ENCODE peak calls at places on chromosomes 2 and 18, in six cellular contexts. Z is upper lobe of right lung, F is fibroblast of mammary gland, J is left lung, E is fibroblast of lung, B is endodermal cell. L is an unnamed sample.
A peak's percentile ranks its signal among the peaks of the same experiment; 100 is the strongest.

GRCh38 chr2:1253608-1254007 is 159.7 kb upstream of the TPO start:
- DNase-seq in E (no peak), B (no peak), J (no peak), F (no peak), Z (no peak), L (no peak)

GRCh38 chr2:170930132-170931109 is 1.4 kb downstream of the GORASP2 start:
- DNase-seq in E (peak; percentile 30), J (peak; percentile 37), B (peak; percentile 69), Z (no peak), F (peak; percentile 43), L (peak; percentile 27)

GRCh38 chr2:139296672-139297209 is 516.6 kb upstream of the NXPH2 start:
- DNase-seq in Z (no peak), B (no peak), J (no peak), E (no peak), F (no peak), L (no peak)

GRCh38 chr18:12880532-12880892 is 3.5 kb downstream of the PTPN2 start:
- DNase-seq in J (no peak), B (no peak), Z (no peak), E (no peak), F (no peak), L (no peak)

GRCh38 chr18:68176901-68177300 is 538.0 kb downstream of the TMX3 start:
- DNase-seq in J (no peak), E (no peak), F (no peak), Z (no peak), B (no peak), L (peak; percentile 28)

GRCh38 chr18:27549335-27550039 is 364.4 kb upstream of the CHST9 start:
- DNase-seq in J (no peak), E (no peak), B (no peak), F (no peak), Z (no peak), L (no peak)

GRCh38 chr18:46622999-46623398 is 34.0 kb downstream of the LOXHD1 start:
- DNase-seq in F (peak; percentile 28), B (no peak), Z (no peak), E (peak; percentile 22), J (no peak), L (peak; percentile 13)

GRCh38 chr2:49532702-49533101 is 378.4 kb upstream of the FSHR start:
- DNase-seq in Z (no peak), F (no peak), B (no peak), J (no peak), E (no peak), L (no peak)

GRCh38 chr2:239831272-239831731 is 193.8 kb downstream of the NDUFA10 start:
- DNase-seq in E (no peak), B (peak; percentile 76), J (no peak), F (no peak), Z (peak; percentile 50), L (no peak)

GRCh38 chr18:25042641-25043051 is 309.3 kb downstream of the ZNF521 start:
- DNase-seq in B (no peak), F (no peak), Z (no peak), E (no peak), J (no peak), L (no peak)

GRCh38 chr2:157447751-157448150 is 3.9 kb upstream of the CYTIP start:
- DNase-seq in E (no peak), Z (no peak), B (no peak), F (no peak), J (no peak), L (no peak)

GRCh38 chr2:190996338-190996946 is 17.5 kb downstream of the STAT1 start:
- DNase-seq in E (peak; percentile 42), J (no peak), Z (no peak), B (peak; percentile 81), F (peak; percentile 47), L (peak; percentile 40)

GRCh38 chr18:79315589-79315988 is 80.1 kb upstream of the NFATC1 start:
- DNase-seq in B (no peak), J (no peak), Z (no peak), F (no peak), E (no peak), L (no peak)

GRCh38 chr2:206616141-206616540 is 26.1 kb upstream of the FAM237A start:
- DNase-seq in J (no peak), F (peak; percentile 5), B (no peak), Z (no peak), E (no peak), L (no peak)

GRCh38 chr2:11967946-11968465 is 221.6 kb downstream of the LPIN1 start:
- DNase-seq in E (peak; percentile 61), B (no peak), J (no peak), Z (no peak), F (peak; percentile 72), L (peak; percentile 49)

GRCh38 chr2:219704878-219705277 is 77.4 kb downstream of the SLC4A3 start:
- DNase-seq in B (no peak), J (no peak), F (no peak), Z (no peak), E (no peak), L (no peak)

GRCh38 chr2:46979611-46980010 is 64.0 kb upstream of the MCFD2 start:
- DNase-seq in J (peak; percentile 56), F (no peak), E (no peak), B (no peak), Z (no peak), L (no peak)

GRCh38 chr2:7102831-7103230 is 185.6 kb downstream of the RNF144A start:
- DNase-seq in E (no peak), B (no peak), Z (no peak), J (no peak), F (no peak), L (no peak)

GRCh38 chr2:72923833-72924352 is 6.6 kb downstream of the EMX1 start:
- DNase-seq in E (no peak), F (no peak), Z (peak; percentile 64), J (no peak), B (peak; percentile 78), L (no peak)
- H3K4me3 ChIP-seq in E (no peak overlapping the region), F (no peak overlapping the region), Z (no peak overlapping the region), J (no peak overlapping the region), B (no peak overlapping the region), L (no peak overlapping the region)

GRCh38 chr2:238160206-238161129 is 1.7 kb downstream of the ERFE start:
- DNase-seq in B (peak; percentile 83), F (no peak), Z (peak; percentile 57), J (no peak), E (peak; percentile 51), L (no peak)
- TF ChIP-seq CTCF in B (peak; percentile 73), F (peak; percentile 7), Z (no peak), J (no peak), E (peak; percentile 5), L (no peak)

GRCh38 chr2:177243476-177243875 is 21.1 kb downstream of the NFE2L2 start:
- DNase-seq in Z (no peak), J (no peak), F (peak; percentile 58), B (no peak), E (no peak), L (peak; percentile 27)
- H3K4me3 ChIP-seq in Z (no peak overlapping the region), J (no peak overlapping the region), F (no peak overlapping the region), B (no peak overlapping the region), E (no peak overlapping the region), L (no peak overlapping the region)

GRCh38 chr2:88606371-88607030 is 20.8 kb downstream of the EIF2AK3 start:
- DNase-seq in E (no peak), J (no peak), B (no peak), Z (no peak), F (no peak), L (no peak)
- TF ChIP-seq CTCF in E (no peak), J (no peak), B (no peak), Z (no peak), F (no peak), L (no peak)

GRCh38 chr2:176131617-176132396 is 2.3 kb downstream of the HOXD8 start:
- DNase-seq in B (no peak), J (no peak), E (no peak), Z (no peak), F (no peak), L (no peak)

GRCh38 chr2:176129825-176130152 is 284 bp downstream of the HOXD8 start:
- DNase-seq in E (no peak), F (no peak), Z (no peak), J (no peak), B (peak; percentile 61), L (no peak)

GRCh38 chr2:176132397-176133086 is 3.0 kb downstream of the HOXD8 start:
- DNase-seq in F (peak; percentile 66), Z (no peak), B (peak; percentile 53), J (no peak), E (peak; percentile 47), L (peak; percentile 67)

GRCh38 chr2:176130153-176130916 is 830 bp downstream of the HOXD8 start:
- DNase-seq in J (no peak), E (no peak), B (peak; percentile 78), Z (peak; percentile 60), F (peak; percentile 86), L (peak; percentile 91)

GRCh38 chr2:176130917-176131616 is 1.6 kb downstream of the HOXD8 start:
- DNase-seq in B (no peak), Z (no peak), F (no peak), J (no peak), E (no peak), L (no peak)
- H3K4me3 ChIP-seq in B (no peak overlapping the region), Z (peak overlapping the region; percentile 26), F (peak overlapping the region; percentile 71), J (no peak overlapping the region), E (no peak overlapping the region), L (peak overlapping the region; percentile 59)

DNA sequence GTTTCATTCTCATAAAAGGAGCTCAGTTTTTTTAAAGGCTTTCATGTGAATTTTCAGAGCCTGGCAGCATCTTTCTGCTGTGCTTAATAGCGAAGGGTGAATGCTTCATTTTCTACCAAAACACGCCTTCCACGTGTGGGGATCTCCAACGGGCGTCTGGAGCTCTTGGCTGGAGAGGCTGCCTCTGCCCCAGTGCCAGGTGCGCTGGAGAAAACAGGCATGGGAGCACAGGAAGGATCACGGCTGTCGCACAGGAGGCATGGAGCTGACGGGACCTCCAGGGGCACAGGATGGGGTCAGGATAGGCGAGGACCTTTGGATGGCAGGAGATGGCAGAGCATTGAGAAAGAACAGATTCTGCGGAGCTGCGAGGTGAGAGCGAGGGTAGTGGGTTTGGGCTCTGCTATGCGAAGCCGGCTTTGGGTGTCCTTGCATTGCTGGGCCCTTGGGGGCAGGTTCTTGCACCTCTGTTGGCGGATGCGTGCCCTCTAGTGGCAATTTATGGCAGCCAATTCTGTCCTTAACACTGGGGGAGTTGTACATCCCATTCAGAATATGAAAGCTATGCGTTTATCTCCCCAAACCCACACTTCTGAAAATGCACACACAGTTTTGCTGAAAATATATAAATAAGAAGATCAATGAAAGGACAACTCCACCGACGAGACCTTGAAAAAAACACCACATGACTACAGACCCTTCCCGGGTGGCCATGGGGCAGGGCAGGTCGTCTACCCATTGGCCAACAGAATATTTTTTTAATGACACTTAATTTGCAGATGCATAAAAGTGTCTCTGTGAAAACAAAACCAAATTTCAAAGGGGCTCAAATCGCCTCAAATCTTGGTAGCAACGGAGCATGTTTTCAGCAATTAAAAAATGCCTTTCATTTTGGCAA is 90.4 kb upstream of the SLC35G4 start:
- DNase-seq in Z (no peak), F (peak; percentile 54), B (peak; percentile 92), E (peak; percentile 65), J (peak; percentile 42), L (peak; percentile 33)
- TF ChIP-seq CTCF in Z (peak; percentile 60), F (peak; percentile 71), B (peak; percentile 99), E (peak; percentile 55), J (peak; percentile 46), L (peak; percentile 60)

GRCh38 chr2:204313256-204313655 is 232.0 kb upstream of the PARD3B start:
- DNase-seq in Z (no peak), F (no peak), E (no peak), B (peak; percentile 77), J (no peak), L (no peak)
- H3K4me3 ChIP-seq in Z (no peak overlapping the region), F (no peak overlapping the region), E (no peak overlapping the region), B (no peak overlapping the region), J (no peak overlapping the region), L (no peak overlapping the region)

GRCh38 chr2:113282747-113283533 is 4.2 kb upstream of the PAX8 start:
- DNase-seq in F (no peak), Z (peak; percentile 88), E (peak; percentile 30), B (peak; percentile 77), J (peak; percentile 79), L (peak; percentile 39)
- TF ChIP-seq CTCF in F (no peak), Z (peak; percentile 32), E (no peak), B (peak; percentile 60), J (no peak), L (peak; percentile 28)